ENCODE peak calls at places on chromosomes 13 and 19, in four cellular contexts. B, I, A and Y are unnamed samples.

GRCh38 chr13:75636339-75637095 is 387 bp downstream of the LMO7 start:
- DNase-seq in B (peak), I (peak), A (peak), Y (no peak)

GRCh38 chr19:33810821-33811220 is 14.2 kb downstream of the KCTD15 start:
- DNase-seq in I (no peak), A (no peak), B (no peak), Y (no peak)

GRCh38 chr13:44806841-44807240 is 182.4 kb downstream of the NUFIP1 start:
- DNase-seq in A (no peak), B (no peak), I (no peak), Y (no peak)

GRCh38 chr13:73056054-73056962 is 2.5 kb upstream of the KLF5 start:
- DNase-seq in I (peak), A (peak), B (no peak), Y (no peak)

GRCh38 chr13:19178901-19179593 is 2.6 kb downstream of the TUBA3C start:
- DNase-seq in B (no peak), I (no peak), A (no peak), Y (no peak)

GRCh38 chr19:48859711-48860572 is 8.5 kb downstream of the PLEKHA4 start:
- DNase-seq in B (peak), I (no peak), A (peak), Y (no peak)

GRCh38 chr13:110266983-110267382 is 40.0 kb downstream of the COL4A1 start:
- DNase-seq in B (no peak), I (no peak), A (peak), Y (no peak)

GRCh38 chr13:111482806-111483620 is 162.6 kb downstream of the TEX29 start:
- DNase-seq in I (no peak), B (no peak), A (no peak), Y (no peak)

GRCh38 chr13:111886217-111886945 is 180.6 kb upstream of the SOX1 start:
- DNase-seq in A (no peak), I (no peak), B (no peak), Y (no peak)

GRCh38 chr13:105538346-105538745 is 997.1 kb downstream of the EFNB2 start:
- DNase-seq in B (no peak), A (peak), I (no peak), Y (no peak)

GRCh38 chr19:51473009-51473707 is 5.2 kb upstream of the CEACAM18 start:
- DNase-seq in B (peak), A (peak), I (peak), Y (peak)

GRCh38 chr13:41054212-41054877 is 7.0 kb upstream of the WBP4 start:
- DNase-seq in A (peak), B (no peak), I (peak), Y (no peak)

GRCh38 chr19:57665261-57665806 is 3.4 kb upstream of the ZSCAN4 start:
- DNase-seq in B (no peak), A (no peak), I (no peak), Y (no peak)
- H3K4me3 ChIP-seq in B (no peak), A (peak), I (no peak), Y (no peak)

DNA sequence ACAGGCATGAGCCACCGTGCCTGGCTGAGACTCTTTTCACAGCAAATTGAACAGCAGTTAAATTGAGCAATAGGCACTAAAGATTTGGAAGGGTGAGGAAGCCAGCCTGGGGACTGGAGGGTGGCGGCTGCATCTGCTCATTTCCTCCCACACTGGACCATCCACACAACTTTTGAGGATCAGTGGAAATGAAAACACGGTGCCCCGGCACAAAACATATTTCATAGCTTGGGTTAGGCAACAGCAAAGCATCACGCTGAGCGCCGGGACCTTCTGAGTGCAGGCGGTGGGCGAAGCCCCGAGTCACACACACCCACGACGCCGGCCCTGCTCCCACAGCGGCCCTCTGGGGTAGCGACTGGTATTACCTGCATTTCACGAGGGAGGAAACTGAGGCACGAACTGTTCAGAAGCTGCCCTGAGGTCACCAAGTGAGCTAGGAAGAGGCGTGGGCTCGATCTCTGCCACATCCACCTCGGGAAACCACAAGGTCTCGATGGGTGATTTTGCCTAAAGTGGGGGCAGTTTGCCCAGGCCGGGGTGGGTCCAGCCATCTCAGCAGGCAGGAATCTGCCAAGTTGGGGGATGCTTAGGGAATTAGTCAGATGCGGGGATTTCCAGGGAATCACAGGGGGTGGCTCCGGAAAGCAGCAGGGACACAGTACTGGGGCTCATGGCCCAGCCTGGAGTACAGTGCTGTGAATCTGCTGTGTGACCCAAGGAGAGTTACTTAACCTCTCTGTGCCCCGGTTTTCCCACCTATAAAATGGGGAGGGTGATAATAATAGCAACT is 3.5 kb upstream of the SBNO2 start:
- DNase-seq in B (no peak), A (no peak), I (peak), Y (no peak)
- TF ChIP-seq CTCF in B (no peak), A (no peak), I (peak), Y (no peak)

GRCh38 chr19:55112246-55112780 is 5.1 kb downstream of the PPP1R12C start:
- DNase-seq in B (no peak), A (no peak), I (no peak), Y (no peak)

GRCh38 chr19:55114566-55115145 is 2.8 kb downstream of the PPP1R12C start:
- DNase-seq in B (no peak), A (no peak), I (no peak), Y (no peak)

GRCh38 chr19:55111238-55111831 is 6.1 kb downstream of the PPP1R12C start:
- DNase-seq in B (no peak), A (no peak), I (no peak), Y (no peak)

GRCh38 chr19:55113570-55114039 is 3.8 kb downstream of the PPP1R12C start:
- DNase-seq in I (peak), B (peak), A (peak), Y (no peak)

GRCh38 chr19:55112781-55113569 is 4.5 kb downstream of the PPP1R12C start:
- DNase-seq in B (no peak), I (no peak), A (no peak), Y (no peak)
- H3K4me3 ChIP-seq in B (no peak), I (no peak), A (no peak), Y (no peak)

GRCh38 chr19:3671680-3672574 is 28.3 kb downstream of the PIP5K1C start:
- DNase-seq in I (peak), B (no peak), A (no peak), Y (no peak)
- TF ChIP-seq CTCF in I (peak), B (no peak), A (no peak), Y (no peak)

DNA sequence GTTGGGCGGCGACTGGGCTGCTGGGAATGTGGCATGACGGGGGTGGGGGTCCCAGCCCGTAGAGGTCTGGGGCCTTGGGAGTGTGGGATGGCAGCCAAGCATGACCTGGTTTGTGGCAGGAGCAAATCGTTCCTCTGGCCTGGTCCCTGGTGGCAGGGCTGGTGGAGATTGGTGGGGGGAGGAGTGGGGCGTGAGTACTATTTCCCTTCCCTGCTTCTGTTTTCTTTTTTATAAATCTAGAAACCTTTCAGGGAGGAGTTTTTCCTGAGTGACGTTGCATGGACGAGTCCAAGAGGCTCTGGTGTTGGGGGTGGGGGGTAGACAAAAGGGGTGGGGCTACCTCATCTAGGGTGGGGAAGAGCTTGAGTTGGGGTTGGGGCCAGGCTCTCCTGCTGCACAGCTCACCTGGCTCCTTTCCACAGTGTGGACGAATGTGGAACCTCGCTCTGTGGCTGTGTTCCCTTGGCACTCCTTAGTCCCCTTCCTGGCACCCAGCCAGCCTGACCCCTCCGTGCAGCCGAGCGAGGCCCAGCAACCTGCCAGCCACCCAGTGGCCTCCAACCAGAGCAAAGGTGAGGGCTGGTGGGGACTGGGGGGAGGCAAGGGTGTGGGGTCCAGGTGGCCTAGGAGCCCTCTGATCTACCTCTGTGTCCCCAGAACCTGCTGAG is 15.4 kb upstream of the PRR19 start:
- DNase-seq in A (no peak), B (no peak), I (peak), Y (no peak)
- H3K4me3 ChIP-seq in A (peak), B (no peak), I (no peak), Y (no peak)

DNA sequence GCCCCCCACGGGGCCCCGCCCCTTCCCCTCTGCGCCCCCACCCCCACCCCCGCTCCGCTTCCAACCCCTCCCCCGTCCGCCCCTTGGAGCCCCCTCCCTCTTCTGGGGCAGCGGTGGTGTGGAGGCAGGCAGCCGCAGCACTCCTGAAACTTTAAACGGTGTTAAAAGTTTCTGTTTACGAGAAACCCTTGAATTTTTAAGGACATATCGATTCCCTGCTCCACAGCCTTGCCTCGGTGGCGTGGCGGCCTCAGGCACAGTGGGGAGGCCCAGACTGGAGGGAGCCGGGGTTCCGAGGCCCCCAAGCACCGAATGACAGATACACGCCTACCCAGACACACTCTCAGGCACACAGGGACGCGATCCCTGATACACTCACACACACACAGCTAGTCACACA is 4.8 kb upstream of the NFIX start:
- DNase-seq in I (no peak), A (no peak), B (no peak), Y (no peak)
- TF ChIP-seq CTCF in I (no peak), A (no peak), B (no peak), Y (no peak)

GRCh38 chr13:97125051-97125809 is 96.9 kb upstream of the MBNL2 start:
- DNase-seq in I (peak), A (peak), B (no peak), Y (no peak)

GRCh38 chr13:97127842-97128241 is 94.3 kb upstream of the MBNL2 start:
- DNase-seq in B (no peak), I (no peak), A (no peak), Y (no peak)

GRCh38 chr13:97124237-97124636 is 97.9 kb upstream of the MBNL2 start:
- DNase-seq in B (no peak), I (no peak), A (no peak), Y (no peak)

GRCh38 chr13:97122381-97122996 is 99.6 kb upstream of the MBNL2 start:
- DNase-seq in I (peak), A (no peak), B (no peak), Y (no peak)

DNA sequence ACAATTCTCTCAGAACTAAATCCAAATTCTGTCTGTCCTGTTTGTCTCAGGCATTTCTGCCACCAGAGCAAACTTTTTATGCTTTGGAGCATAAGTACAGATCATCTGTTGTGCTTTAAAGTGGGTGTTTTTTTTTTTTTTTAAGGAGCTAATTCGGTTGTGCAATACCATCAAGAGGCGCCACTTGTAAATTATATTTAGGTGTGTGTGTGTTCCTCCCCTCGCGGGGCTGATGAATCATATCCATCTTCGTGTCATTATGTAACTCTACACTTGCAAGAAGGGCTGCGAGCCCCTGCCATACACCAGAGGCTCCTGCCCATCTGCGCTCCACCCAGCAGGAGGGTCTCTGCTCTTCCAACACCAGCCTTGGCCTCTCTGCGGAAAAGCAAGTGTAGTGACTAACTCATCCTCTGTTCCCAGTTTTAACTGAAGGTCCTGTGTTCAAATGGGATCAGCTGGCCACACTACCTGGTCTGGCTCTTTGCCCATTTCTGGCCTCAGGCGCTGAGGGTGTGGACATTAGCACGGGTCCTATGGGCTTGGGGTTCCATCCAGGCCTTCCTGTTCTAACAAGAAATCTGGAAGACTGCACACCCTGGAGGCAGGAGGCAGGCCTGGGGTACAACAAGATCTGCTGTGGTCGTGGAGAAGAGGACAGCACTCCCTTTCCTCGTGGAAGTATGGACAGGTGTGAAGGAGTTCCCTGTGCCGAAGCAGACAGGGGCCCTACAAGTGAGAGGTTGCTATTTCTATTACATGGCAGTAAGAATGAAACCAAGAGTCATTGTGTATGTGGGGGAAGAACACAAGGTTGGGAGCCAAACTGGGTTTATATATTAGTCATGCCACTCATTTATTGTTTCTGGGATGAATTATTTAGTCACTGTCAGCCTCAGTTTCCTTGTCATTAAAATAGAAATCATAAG is 96.1 kb upstream of the MBNL2 start:
- DNase-seq in B (no peak), A (no peak), I (peak), Y (no peak)
- H3K4me3 ChIP-seq in B (no peak), A (no peak), I (no peak), Y (no peak)